ENCODE peak calls at places on chromosomes 3 and 15, in nine cellular contexts. One of them, this sample, is unnamed.

GRCh38 chr3:160454995-160455394 is 5.4 kb upstream of the TRIM59 start:
- DNase-seq in left ventricle myocardium superior: no peak
- DNase-seq in activated naive CD4-positive, alpha-beta T cell: no peak
- DNase-seq in activated CD4-positive, alpha-beta T cell treated with anti-CD3 and anti-CD28 coated beads, Interleukin-2, amount 50 U/mL, for 48 hours: no peak
- DNase-seq in stimulated activated naive CD8-positive, alpha-beta T cell treated with anti-CD3 and anti-CD28 coated beads, Interleukin-15, amount 100 ng/mL, for 72 hours: no peak
- DNase-seq in SJSA1: no peak
- DNase-seq in H9: no peak
- DNase-seq in MCF 10A: no peak
- DNase-seq in activated CD8-positive, alpha-beta memory T cell treated with anti-CD3 and anti-CD28 coated beads for 48 hours: no peak
- DNase-seq in this sample: no peak

GRCh38 chr3:179021119-179021903 is 50.3 kb downstream of the ZMAT3 start:
- DNase-seq in activated CD4-positive, alpha-beta T cell treated with anti-CD3 and anti-CD28 coated beads, Interleukin-2, amount 50 U/mL, for 48 hours: no peak
- DNase-seq in activated CD8-positive, alpha-beta memory T cell treated with anti-CD3 and anti-CD28 coated beads for 48 hours: no peak
- DNase-seq in H9: no peak
- DNase-seq in activated naive CD4-positive, alpha-beta T cell: no peak
- DNase-seq in SJSA1: no peak
- DNase-seq in left ventricle myocardium superior: no peak
- DNase-seq in MCF 10A: no peak
- DNase-seq in stimulated activated naive CD8-positive, alpha-beta T cell treated with anti-CD3 and anti-CD28 coated beads, Interleukin-15, amount 100 ng/mL, for 72 hours: no peak
- DNase-seq in this sample: no peak

GRCh38 chr3:188979236-188979635 is 192.5 kb upstream of the TPRG1 start:
- DNase-seq in MCF 10A: no peak
- DNase-seq in SJSA1: no peak
- DNase-seq in activated CD4-positive, alpha-beta T cell treated with anti-CD3 and anti-CD28 coated beads, Interleukin-2, amount 50 U/mL, for 48 hours: no peak
- DNase-seq in H9: no peak
- DNase-seq in activated naive CD4-positive, alpha-beta T cell: no peak
- DNase-seq in left ventricle myocardium superior: no peak
- DNase-seq in activated CD8-positive, alpha-beta memory T cell treated with anti-CD3 and anti-CD28 coated beads for 48 hours: no peak
- DNase-seq in stimulated activated naive CD8-positive, alpha-beta T cell treated with anti-CD3 and anti-CD28 coated beads, Interleukin-15, amount 100 ng/mL, for 72 hours: no peak
- DNase-seq in this sample: no peak

GRCh38 chr3:69174435-69174834 is 52.0 kb upstream of the LMOD3 start:
- DNase-seq in left ventricle myocardium superior: no peak
- DNase-seq in activated CD8-positive, alpha-beta memory T cell treated with anti-CD3 and anti-CD28 coated beads for 48 hours: no peak
- DNase-seq in activated naive CD4-positive, alpha-beta T cell: no peak
- DNase-seq in MCF 10A: no peak
- DNase-seq in H9: no peak
- DNase-seq in SJSA1: no peak
- DNase-seq in activated CD4-positive, alpha-beta T cell treated with anti-CD3 and anti-CD28 coated beads, Interleukin-2, amount 50 U/mL, for 48 hours: no peak
- DNase-seq in stimulated activated naive CD8-positive, alpha-beta T cell treated with anti-CD3 and anti-CD28 coated beads, Interleukin-15, amount 100 ng/mL, for 72 hours: no peak
- DNase-seq in this sample: no peak

GRCh38 chr15:66706225-66706732 is 4.2 kb downstream of the SMAD6 start:
- DNase-seq in stimulated activated naive CD8-positive, alpha-beta T cell treated with anti-CD3 and anti-CD28 coated beads, Interleukin-15, amount 100 ng/mL, for 72 hours: no peak
- DNase-seq in H9: no peak
- DNase-seq in activated CD4-positive, alpha-beta T cell treated with anti-CD3 and anti-CD28 coated beads, Interleukin-2, amount 50 U/mL, for 48 hours: no peak
- DNase-seq in activated CD8-positive, alpha-beta memory T cell treated with anti-CD3 and anti-CD28 coated beads for 48 hours: no peak
- DNase-seq in MCF 10A: no peak
- DNase-seq in activated naive CD4-positive, alpha-beta T cell: no peak
- DNase-seq in SJSA1: no peak
- DNase-seq in left ventricle myocardium superior: peak; percentile 69
- DNase-seq in this sample: no peak

GRCh38 chr15:97517726-97518125 is 442.8 kb upstream of the ARRDC4 start:
- DNase-seq in activated CD8-positive, alpha-beta memory T cell treated with anti-CD3 and anti-CD28 coated beads for 48 hours: no peak
- DNase-seq in SJSA1: no peak
- DNase-seq in activated CD4-positive, alpha-beta T cell treated with anti-CD3 and anti-CD28 coated beads, Interleukin-2, amount 50 U/mL, for 48 hours: no peak
- DNase-seq in left ventricle myocardium superior: no peak
- DNase-seq in activated naive CD4-positive, alpha-beta T cell: no peak
- DNase-seq in H9: no peak
- DNase-seq in MCF 10A: peak; percentile 56
- DNase-seq in stimulated activated naive CD8-positive, alpha-beta T cell treated with anti-CD3 and anti-CD28 coated beads, Interleukin-15, amount 100 ng/mL, for 72 hours: no peak
- DNase-seq in this sample: no peak

GRCh38 chr15:101525087-101525669 is 35.7 kb upstream of the PCSK6 start:
- DNase-seq in stimulated activated naive CD8-positive, alpha-beta T cell treated with anti-CD3 and anti-CD28 coated beads, Interleukin-15, amount 100 ng/mL, for 72 hours: no peak
- DNase-seq in left ventricle myocardium superior: no peak
- DNase-seq in H9: no peak
- DNase-seq in activated naive CD4-positive, alpha-beta T cell: no peak
- DNase-seq in activated CD4-positive, alpha-beta T cell treated with anti-CD3 and anti-CD28 coated beads, Interleukin-2, amount 50 U/mL, for 48 hours: no peak
- DNase-seq in activated CD8-positive, alpha-beta memory T cell treated with anti-CD3 and anti-CD28 coated beads for 48 hours: no peak
- DNase-seq in MCF 10A: no peak
- DNase-seq in SJSA1: no peak
- DNase-seq in this sample: no peak

GRCh38 chr3:27431116-27431515 is 53.1 kb downstream of the SLC4A7 start:
- DNase-seq in H9: no peak
- DNase-seq in activated CD8-positive, alpha-beta memory T cell treated with anti-CD3 and anti-CD28 coated beads for 48 hours: no peak
- DNase-seq in SJSA1: peak; percentile 65
- DNase-seq in left ventricle myocardium superior: no peak
- DNase-seq in activated CD4-positive, alpha-beta T cell treated with anti-CD3 and anti-CD28 coated beads, Interleukin-2, amount 50 U/mL, for 48 hours: no peak
- DNase-seq in MCF 10A: peak; percentile 97
- DNase-seq in activated naive CD4-positive, alpha-beta T cell: no peak
- DNase-seq in stimulated activated naive CD8-positive, alpha-beta T cell treated with anti-CD3 and anti-CD28 coated beads, Interleukin-15, amount 100 ng/mL, for 72 hours: no peak
- DNase-seq in this sample: peak; percentile 94

GRCh38 chr15:25465835-25466234 is 27.0 kb upstream of the UBE3A start:
- DNase-seq in H9: no peak
- DNase-seq in left ventricle myocardium superior: peak; percentile 63
- DNase-seq in activated naive CD4-positive, alpha-beta T cell: no peak
- DNase-seq in activated CD4-positive, alpha-beta T cell treated with anti-CD3 and anti-CD28 coated beads, Interleukin-2, amount 50 U/mL, for 48 hours: no peak
- DNase-seq in MCF 10A: peak; percentile 19
- DNase-seq in activated CD8-positive, alpha-beta memory T cell treated with anti-CD3 and anti-CD28 coated beads for 48 hours: no peak
- DNase-seq in stimulated activated naive CD8-positive, alpha-beta T cell treated with anti-CD3 and anti-CD28 coated beads, Interleukin-15, amount 100 ng/mL, for 72 hours: no peak
- DNase-seq in SJSA1: no peak
- DNase-seq in this sample: no peak

GRCh38 chr3:126683506-126683905 is 20.5 kb upstream of the CHCHD6 start:
- DNase-seq in activated naive CD4-positive, alpha-beta T cell: no peak
- DNase-seq in MCF 10A: no peak
- DNase-seq in left ventricle myocardium superior: no peak
- DNase-seq in activated CD4-positive, alpha-beta T cell treated with anti-CD3 and anti-CD28 coated beads, Interleukin-2, amount 50 U/mL, for 48 hours: no peak
- DNase-seq in SJSA1: no peak
- DNase-seq in stimulated activated naive CD8-positive, alpha-beta T cell treated with anti-CD3 and anti-CD28 coated beads, Interleukin-15, amount 100 ng/mL, for 72 hours: no peak
- DNase-seq in H9: no peak
- DNase-seq in activated CD8-positive, alpha-beta memory T cell treated with anti-CD3 and anti-CD28 coated beads for 48 hours: no peak
- DNase-seq in this sample: no peak

GRCh38 chr3:67947808-67948508 is 293.5 kb upstream of the SUCLG2 start:
- DNase-seq in left ventricle myocardium superior: no peak
- DNase-seq in activated naive CD4-positive, alpha-beta T cell: no peak
- DNase-seq in MCF 10A: no peak
- DNase-seq in SJSA1: peak; percentile 43
- DNase-seq in H9: peak; percentile 91
- DNase-seq in activated CD8-positive, alpha-beta memory T cell treated with anti-CD3 and anti-CD28 coated beads for 48 hours: peak; percentile 2
- DNase-seq in stimulated activated naive CD8-positive, alpha-beta T cell treated with anti-CD3 and anti-CD28 coated beads, Interleukin-15, amount 100 ng/mL, for 72 hours: peak; percentile 35
- DNase-seq in activated CD4-positive, alpha-beta T cell treated with anti-CD3 and anti-CD28 coated beads, Interleukin-2, amount 50 U/mL, for 48 hours: peak; percentile 35
- DNase-seq in this sample: no peak

This sample was measured in fibroblast of the conjunctiva.